ENCODE peak calls at places on chromosomes 6 and 20, in four cellular contexts. M is mesendoderm; D is stimulated activated CD4-positive, alpha-beta T cell treated with anti-CD3 and anti-CD28 coated beads, Interleukin-12 subunit alpha, Interleukin-12 subunit beta, amount 100 ng/mL, for 4 hours; G is NCI-H82. H is an unnamed sample.

GRCh38 chr6:41536884-41537347 is 9.3 kb upstream of the FOXP4 start:
- DNase-seq in M (no peak), D (no peak), G (no peak), H (no peak)

GRCh38 chr6:33886673-33887144 is 82.9 kb upstream of the MLN start:
- DNase-seq in M (no peak), D (no peak), G (no peak), H (no peak)

GRCh38 chr6:135974416-135974815 is 122.9 kb downstream of the PDE7B start:
- DNase-seq in M (no peak), D (no peak), G (no peak), H (no peak)

GRCh38 chr6:111534366-111534765 is 51.3 kb upstream of the REV3L start:
- DNase-seq in M (peak), D (no peak), G (peak), H (no peak)

GRCh38 chr6:42230320-42231034 is 12.8 kb upstream of the MRPS10 start:
- DNase-seq in M (peak), D (no peak), G (peak), H (no peak)

GRCh38 chr6:168827484-168827883 is 386.5 kb downstream of the SMOC2 start:
- DNase-seq in M (no peak), D (no peak), G (no peak), H (peak)

GRCh38 chr6:12602951-12603710 is 113.4 kb upstream of the PHACTR1 start:
- DNase-seq in M (peak), D (no peak), G (peak), H (peak)

GRCh38 chr6:30494275-30494990 is 5.1 kb downstream of the HLA-E start:
- DNase-seq in M (no peak), D (no peak), G (no peak), H (no peak)

GRCh38 chr6:1662532-1662931 is 52.8 kb downstream of the FOXC1 start:
- DNase-seq in M (no peak), D (no peak), G (no peak), H (no peak)

GRCh38 chr6:34466242-34467185 is 638 bp downstream of the PACSIN1 start:
- DNase-seq in M (no peak), D (no peak), G (peak), H (no peak)

GRCh38 chr20:63968928-63969760 is 586 bp downstream of the ZNF512B start:
- DNase-seq in M (no peak), D (peak), G (no peak), H (peak)

GRCh38 chr6:150775804-150776203 is 89.7 kb upstream of the MTHFD1L start:
- DNase-seq in M (no peak), D (no peak), G (no peak), H (no peak)

GRCh38 chr6:107670792-107671199 is 153.3 kb downstream of the SCML4 start:
- DNase-seq in M (peak), D (no peak), G (peak), H (peak)

GRCh38 chr6:12957321-12958051 is 240.9 kb downstream of the PHACTR1 start:
- DNase-seq in M (peak), D (peak), G (no peak), H (peak)

GRCh38 chr20:62824476-62825287 is 7.8 kb downstream of the COL9A3 start:
- DNase-seq in M (peak), D (peak), G (peak), H (peak)

GRCh38 chr6:19454296-19454998 is 382.7 kb upstream of the ID4 start:
- DNase-seq in M (no peak), D (no peak), G (no peak), H (no peak)

GRCh38 chr6:42227173-42227850 is 9.7 kb upstream of the MRPS10 start:
- DNase-seq in M (no peak), D (no peak), G (no peak), H (no peak)

GRCh38 chr20:59004493-59004762 is 2.6 kb downstream of the CTSZ start:
- DNase-seq in M (no peak), D (peak), G (no peak), H (no peak)

GRCh38 chr6:353642-354614 is 37.6 kb upstream of the IRF4 start:
- DNase-seq in M (no peak), D (no peak), G (no peak), H (no peak)

GRCh38 chr20:3101737-3102574 is 17.4 kb upstream of the AVP start:
- DNase-seq in M (no peak), D (peak), G (no peak), H (no peak)